ENCODE peak calls at places on chromosomes 1 and 21, in seven cellular contexts. B, W, D, N, O, G and Y are unnamed samples.
A peak's percentile ranks its signal among the peaks of the same experiment; 100 is the strongest.

GRCh38 chr1:26853156-26853555 is 9.8 kb upstream of the SFN start:
- DNase-seq in W (peak; percentile 84), N (peak; percentile 58), G (peak; percentile 90), D (peak; percentile 97), B (peak; percentile 92), O (peak; percentile 94), Y (peak; percentile 88)

GRCh38 chr21:45512626-45513002 is 29.6 kb downstream of the SLC19A1 start:
- DNase-seq in O (peak; percentile 65), N (no peak), B (no peak), G (no peak), D (no peak), W (no peak), Y (no peak)

GRCh38 chr1:66354311-66354922 is 179.5 kb upstream of the SGIP1 start:
- DNase-seq in O (no peak), B (no peak), G (no peak), D (no peak), W (no peak), N (no peak), Y (no peak)

GRCh38 chr1:6424000-6424565 is 493 bp upstream of the ESPN start:
- DNase-seq in D (no peak), B (no peak), N (no peak), W (no peak), O (no peak), G (no peak), Y (no peak)

GRCh38 chr1:40825430-40825778 is 36.8 kb downstream of the CITED4 start:
- DNase-seq in D (no peak), O (no peak), G (no peak), N (no peak), W (no peak), B (peak; percentile 43), Y (no peak)

GRCh38 chr1:182955596-182956588 is 2.9 kb upstream of the SHCBP1L start:
- DNase-seq in O (no peak), G (no peak), B (no peak), W (no peak), N (no peak), D (no peak), Y (no peak)

GRCh38 chr21:16742116-16742515 is 770.7 kb upstream of the CXADR start:
- DNase-seq in O (no peak), G (peak; percentile 78), D (peak; percentile 23), B (no peak), N (no peak), W (peak; percentile 9), Y (no peak)

GRCh38 chr1:53080041-53080440 is 18.0 kb downstream of the PODN start:
- DNase-seq in B (no peak), N (no peak), G (no peak), D (no peak), W (no peak), O (no peak), Y (no peak)

GRCh38 chr1:200626853-200627534 is 6.4 kb upstream of the KIF14 start:
- DNase-seq in O (no peak), B (no peak), D (no peak), W (no peak), G (no peak), N (peak; percentile 52), Y (no peak)

GRCh38 chr1:215749423-215749822 is 182.3 kb downstream of the KCTD3 start:
- DNase-seq in W (no peak), G (no peak), B (no peak), O (no peak), D (no peak), N (no peak), Y (no peak)

GRCh38 chr1:2449636-2450454 is 26.2 kb upstream of the PLCH2 start:
- DNase-seq in D (no peak), W (no peak), O (no peak), B (no peak), N (no peak), G (no peak), Y (no peak)

GRCh38 chr1:42936309-42937078 is 22.2 kb downstream of the SLC2A1 start:
- DNase-seq in D (peak; percentile 62), G (peak; percentile 70), W (no peak), O (no peak), N (no peak), B (no peak), Y (peak; percentile 9)

GRCh38 chr21:10272216-10272615 is 249.2 kb upstream of the TPTE start:
- DNase-seq in O (peak; percentile 40), N (no peak), D (no peak), G (no peak), B (peak; percentile 22), W (no peak), Y (no peak)

GRCh38 chr1:206839857-206840256 is 25.6 kb upstream of the IL20 start:
- DNase-seq in B (no peak), O (no peak), W (no peak), G (no peak), D (no peak), N (no peak), Y (no peak)

GRCh38 chr21:46515109-46515508 is 56.4 kb downstream of the DIP2A start:
- DNase-seq in D (no peak), B (no peak), O (no peak), G (peak; percentile 72), W (peak; percentile 42), N (no peak), Y (peak; percentile 73)

GRCh38 chr21:25583370-25584133 is 23.7 kb downstream of the MRPL39 start:
- DNase-seq in W (no peak), N (no peak), D (no peak), B (no peak), O (no peak), G (no peak), Y (no peak)

GRCh38 chr1:67988066-67988465 is 62.4 kb downstream of the DIRAS3 start:
- DNase-seq in B (no peak), W (no peak), G (no peak), D (no peak), O (no peak), N (no peak), Y (no peak)

GRCh38 chr1:2132222-2133038 is 62.1 kb downstream of the FAAP20 start:
- DNase-seq in G (peak; percentile 87), O (peak; percentile 82), B (no peak), D (no peak), W (peak; percentile 57), N (no peak), Y (peak; percentile 23)

GRCh38 chr1:226982451-226983177 is 42.5 kb downstream of the COQ8A start:
- DNase-seq in O (peak; percentile 78), W (no peak), B (no peak), N (no peak), G (peak; percentile 63), D (no peak), Y (no peak)

DNA sequence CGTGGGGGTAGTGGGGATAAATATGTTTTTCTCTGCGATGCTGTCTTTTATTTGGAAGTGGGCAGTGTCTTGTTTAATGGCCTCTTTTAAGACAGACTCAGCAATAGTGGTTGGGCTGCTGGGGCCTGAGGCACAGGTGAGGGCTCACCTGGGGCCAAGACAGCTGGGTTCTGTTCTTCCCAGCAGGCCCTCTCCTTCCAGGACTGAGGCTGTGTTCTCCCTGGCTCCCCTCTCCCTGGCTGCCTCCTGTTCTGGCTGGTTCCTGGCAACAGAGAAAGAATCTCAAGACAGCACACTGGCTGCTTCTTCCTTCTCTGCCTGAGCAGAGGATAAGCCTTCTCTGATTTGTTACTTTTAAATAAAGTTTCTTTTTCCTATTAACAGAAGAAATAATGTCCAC is 7.4 kb upstream of the GRHL3 start:
- DNase-seq in O (no peak), N (no peak), B (no peak), G (no peak), W (no peak), D (no peak), Y (no peak)
- H3K27me3 ChIP-seq in O (no peaks in the 10 kb centered on the region), N (no peaks in the 10 kb centered on the region), B (no peaks in the 10 kb centered on the region), G (peaks cover 3% of the 10 kb centered on the region), W (peaks cover 5% of the 10 kb centered on the region), D (no peaks in the 10 kb centered on the region), Y (no peaks in the 10 kb centered on the region)

GRCh38 chr1:80673935-80674597 is 1126.7 kb upstream of the ADGRL2 start:
- DNase-seq in B (no peak), N (no peak), D (no peak), O (no peak), G (no peak), W (no peak), Y (no peak)
- TF ChIP-seq CTCF in B (no peak), N (no peak), D (no peak), O (no peak), G (no peak), W (no peak), Y (no peak)

GRCh38 chr1:38814984-38815464 is 44.5 kb downstream of the RRAGC start:
- DNase-seq in B (no peak), G (no peak), W (no peak), N (peak; percentile 29), O (no peak), D (no peak), Y (no peak)

GRCh38 chr1:38817958-38818705 is 41.4 kb downstream of the RRAGC start:
- DNase-seq in O (no peak), N (peak; percentile 22), W (no peak), D (no peak), G (no peak), B (no peak), Y (no peak)

GRCh38 chr1:38817267-38817957 is 42.2 kb downstream of the RRAGC start:
- DNase-seq in O (no peak), W (no peak), N (no peak), B (no peak), D (no peak), G (no peak), Y (no peak)

GRCh38 chr1:38814444-38814983 is 45.1 kb downstream of the RRAGC start:
- DNase-seq in O (no peak), G (no peak), N (no peak), W (no peak), D (no peak), B (no peak), Y (no peak)

GRCh38 chr1:38815903-38816627 is 43.5 kb downstream of the RRAGC start:
- DNase-seq in B (no peak), W (no peak), O (no peak), G (no peak), D (no peak), N (peak; percentile 77), Y (no peak)
- H3K27me3 ChIP-seq in B (no peaks in the 10 kb centered on the region), W (peaks cover 59% of the 10 kb centered on the region), O (peaks cover 78% of the 10 kb centered on the region), G (peaks cover 33% of the 10 kb centered on the region), D (peaks cover 31% of the 10 kb centered on the region), N (peaks cover 7% of the 10 kb centered on the region), Y (peaks cover 24% of the 10 kb centered on the region)

GRCh38 chr1:32954183-32954582 is 10.4 kb downstream of the RNF19B start:
- DNase-seq in O (no peak), D (no peak), B (no peak), N (no peak), G (no peak), W (no peak), Y (no peak)
- TF ChIP-seq CTCF in O (no peak), D (no peak), B (no peak), N (no peak), G (no peak), W (no peak), Y (no peak)